ENCODE peak calls at places on chromosome 12, in nine cellular contexts. One of them, this sample, is unnamed.

GRCh38 chr12:111369496-111370220 is 763 bp upstream of the PHETA1 start:
- DNase-seq in transverse colon: no peak
- DNase-seq in aorta: no peak
- DNase-seq in Peyer's patch: no peak
- DNase-seq in GM12878: no peak
- DNase-seq in GM23248: peak; percentile 26
- DNase-seq in tibial artery: no peak
- DNase-seq in fibroblast of lung: no peak
- DNase-seq in thoracic aorta: no peak
- DNase-seq in this sample: no peak

GRCh38 chr12:110687770-110688169 is 1.1 kb downstream of the HVCN1 start:
- DNase-seq in transverse colon: no peak
- DNase-seq in aorta: no peak
- DNase-seq in Peyer's patch: no peak
- DNase-seq in GM12878: no peak
- DNase-seq in GM23248: no peak
- DNase-seq in tibial artery: no peak
- DNase-seq in fibroblast of lung: no peak
- DNase-seq in thoracic aorta: no peak
- DNase-seq in this sample: no peak

GRCh38 chr12:124994435-124994975 is 1.1 kb downstream of the BRI3BP start:
- DNase-seq in transverse colon: peak; percentile 81
- DNase-seq in aorta: no peak
- DNase-seq in Peyer's patch: peak; percentile 84
- DNase-seq in GM12878: no peak
- DNase-seq in GM23248: no peak
- DNase-seq in tibial artery: no peak
- DNase-seq in fibroblast of lung: no peak
- DNase-seq in thoracic aorta: no peak
- DNase-seq in this sample: peak; percentile 91

GRCh38 chr12:87157791-87158190 is 871.4 kb downstream of the C12orf50 start:
- DNase-seq in transverse colon: no peak
- DNase-seq in aorta: peak; percentile 63
- DNase-seq in Peyer's patch: no peak
- DNase-seq in GM12878: no peak
- DNase-seq in GM23248: peak; percentile 94
- DNase-seq in tibial artery: no peak
- DNase-seq in fibroblast of lung: peak; percentile 98
- DNase-seq in thoracic aorta: no peak
- DNase-seq in this sample: no peak

GRCh38 chr12:119594772-119595445 is 1.3 kb downstream of the TMEM233 start:
- DNase-seq in transverse colon: no peak
- DNase-seq in aorta: peak; percentile 77
- DNase-seq in Peyer's patch: no peak
- DNase-seq in GM12878: no peak
- DNase-seq in GM23248: peak; percentile 6
- DNase-seq in tibial artery: no peak
- DNase-seq in fibroblast of lung: peak; percentile 44
- DNase-seq in thoracic aorta: no peak
- DNase-seq in this sample: no peak

GRCh38 chr12:41972196-41972994 is 172.3 kb downstream of the GXYLT1 start:
- DNase-seq in transverse colon: no peak
- DNase-seq in aorta: no peak
- DNase-seq in Peyer's patch: no peak
- DNase-seq in GM12878: no peak
- DNase-seq in GM23248: no peak
- DNase-seq in tibial artery: no peak
- DNase-seq in fibroblast of lung: no peak
- DNase-seq in thoracic aorta: no peak
- DNase-seq in this sample: no peak

GRCh38 chr12:128994869-128995268 is 141.6 kb downstream of the GLT1D1 start:
- DNase-seq in transverse colon: no peak
- DNase-seq in aorta: no peak
- DNase-seq in Peyer's patch: no peak
- DNase-seq in GM12878: no peak
- DNase-seq in GM23248: no peak
- DNase-seq in tibial artery: no peak
- DNase-seq in fibroblast of lung: no peak
- DNase-seq in thoracic aorta: no peak
- DNase-seq in this sample: peak; percentile 58

GRCh38 chr12:99249543-99249942 is 398.0 kb upstream of the GARIN6 start:
- DNase-seq in transverse colon: no peak
- DNase-seq in aorta: no peak
- DNase-seq in Peyer's patch: no peak
- DNase-seq in GM12878: no peak
- DNase-seq in GM23248: no peak
- DNase-seq in tibial artery: no peak
- DNase-seq in fibroblast of lung: no peak
- DNase-seq in thoracic aorta: no peak
- DNase-seq in this sample: no peak

GRCh38 chr12:83018063-83018462 is 331.4 kb downstream of the TMTC2 start:
- DNase-seq in transverse colon: no peak
- DNase-seq in aorta: no peak
- DNase-seq in Peyer's patch: no peak
- DNase-seq in GM12878: no peak
- DNase-seq in GM23248: no peak
- DNase-seq in tibial artery: no peak
- DNase-seq in fibroblast of lung: no peak
- DNase-seq in thoracic aorta: no peak
- DNase-seq in this sample: no peak

GRCh38 chr12:6532927-6533652 is 1.2 kb upstream of the GAPDH start:
- DNase-seq in transverse colon: peak; percentile 73
- DNase-seq in aorta: peak; percentile 89
- DNase-seq in Peyer's patch: peak; percentile 83
- DNase-seq in GM12878: no peak
- DNase-seq in GM23248: peak; percentile 87
- DNase-seq in tibial artery: peak; percentile 90
- DNase-seq in fibroblast of lung: peak; percentile 70
- DNase-seq in thoracic aorta: no peak
- DNase-seq in this sample: peak; percentile 81

GRCh38 chr12:89349814-89350213 is 2.5 kb downstream of the DUSP6 start:
- DNase-seq in transverse colon: peak; percentile 36
- DNase-seq in aorta: no peak
- DNase-seq in Peyer's patch: no peak
- DNase-seq in GM12878: no peak
- DNase-seq in GM23248: peak; percentile 74
- DNase-seq in tibial artery: no peak
- DNase-seq in fibroblast of lung: peak; percentile 85
- DNase-seq in thoracic aorta: no peak
- DNase-seq in this sample: no peak

GRCh38 chr12:123270380-123271181 is 1.1 kb downstream of the CDK2AP1 start:
- DNase-seq in transverse colon: peak; percentile 36
- DNase-seq in aorta: peak; percentile 79
- DNase-seq in Peyer's patch: peak; percentile 50
- DNase-seq in GM12878: no peak
- DNase-seq in GM23248: peak; percentile 72
- DNase-seq in tibial artery: no peak
- DNase-seq in fibroblast of lung: peak; percentile 47
- DNase-seq in thoracic aorta: no peak
- DNase-seq in this sample: peak; percentile 26

GRCh38 chr12:114166360-114166759 is 200.2 kb upstream of the RBM19 start:
- DNase-seq in transverse colon: no peak
- DNase-seq in aorta: no peak
- DNase-seq in Peyer's patch: no peak
- DNase-seq in GM12878: no peak
- DNase-seq in GM23248: peak; percentile 61
- DNase-seq in tibial artery: no peak
- DNase-seq in fibroblast of lung: peak; percentile 10
- DNase-seq in thoracic aorta: no peak
- DNase-seq in this sample: peak; percentile 10

GRCh38 chr12:9391751-9392240 is 183.6 kb upstream of the PZP start:
- DNase-seq in transverse colon: no peak
- DNase-seq in aorta: no peak
- DNase-seq in Peyer's patch: no peak
- DNase-seq in GM12878: no peak
- DNase-seq in GM23248: no peak
- DNase-seq in tibial artery: no peak
- DNase-seq in fibroblast of lung: no peak
- DNase-seq in thoracic aorta: no peak
- DNase-seq in this sample: no peak

GRCh38 chr12:92035477-92035876 is 110.2 kb downstream of the BTG1 start:
- DNase-seq in transverse colon: no peak
- DNase-seq in aorta: no peak
- DNase-seq in Peyer's patch: no peak
- DNase-seq in GM12878: no peak
- DNase-seq in GM23248: no peak
- DNase-seq in tibial artery: no peak
- DNase-seq in fibroblast of lung: no peak
- DNase-seq in thoracic aorta: no peak
- DNase-seq in this sample: no peak

GRCh38 chr12:116222358-116222757 is 55.1 kb downstream of the MED13L start:
- DNase-seq in transverse colon: peak; percentile 42
- DNase-seq in aorta: no peak
- DNase-seq in Peyer's patch: peak; percentile 66
- DNase-seq in GM12878: no peak
- DNase-seq in GM23248: peak; percentile 74
- DNase-seq in tibial artery: peak; percentile 75
- DNase-seq in fibroblast of lung: peak; percentile 94
- DNase-seq in thoracic aorta: peak; percentile 66
- DNase-seq in this sample: peak; percentile 57

GRCh38 chr12:26848156-26848825 is 15.3 kb upstream of the ITPR2 start:
- DNase-seq in transverse colon: no peak
- DNase-seq in aorta: no peak
- DNase-seq in Peyer's patch: no peak
- DNase-seq in GM12878: no peak
- DNase-seq in GM23248: peak; percentile 46
- DNase-seq in tibial artery: no peak
- DNase-seq in fibroblast of lung: no peak
- DNase-seq in thoracic aorta: no peak
- DNase-seq in this sample: no peak

GRCh38 chr12:76312314-76312713 is 35.9 kb downstream of the BBS10 start:
- DNase-seq in transverse colon: no peak
- DNase-seq in aorta: no peak
- DNase-seq in Peyer's patch: no peak
- DNase-seq in GM12878: no peak
- DNase-seq in GM23248: no peak
- DNase-seq in tibial artery: no peak
- DNase-seq in fibroblast of lung: peak; percentile 49
- DNase-seq in thoracic aorta: no peak
- DNase-seq in this sample: no peak

GRCh38 chr12:7716391-7716790 is 5.2 kb downstream of the DPPA3 start:
- DNase-seq in transverse colon: no peak
- DNase-seq in aorta: no peak
- DNase-seq in Peyer's patch: no peak
- DNase-seq in GM12878: no peak
- DNase-seq in GM23248: peak; percentile 5
- DNase-seq in tibial artery: no peak
- DNase-seq in fibroblast of lung: no peak
- DNase-seq in thoracic aorta: no peak
- DNase-seq in this sample: peak; percentile 31

GRCh38 chr12:57887631-57888406 is 41.3 kb upstream of the CTDSP2 start:
- DNase-seq in transverse colon: peak; percentile 31
- DNase-seq in aorta: peak; percentile 84
- DNase-seq in Peyer's patch: no peak
- DNase-seq in GM12878: no peak
- DNase-seq in GM23248: peak; percentile 75
- DNase-seq in tibial artery: peak; percentile 92
- DNase-seq in fibroblast of lung: peak; percentile 77
- DNase-seq in thoracic aorta: peak; percentile 51
- DNase-seq in this sample: peak; percentile 17
- H3K4me1 ChIP-seq in transverse colon: peaks cover 60% of the 10 kb centered on the region
- H3K4me1 ChIP-seq in aorta: no peaks in the 10 kb centered on the region
- H3K4me1 ChIP-seq in Peyer's patch: peaks cover 13% of the 10 kb centered on the region
- H3K4me1 ChIP-seq in GM12878: peaks cover 5% of the 10 kb centered on the region
- H3K4me1 ChIP-seq in GM23248: peaks cover 56% of the 10 kb centered on the region
- H3K4me1 ChIP-seq in tibial artery: peaks cover 68% of the 10 kb centered on the region
- H3K4me1 ChIP-seq in fibroblast of lung: peaks cover 37% of the 10 kb centered on the region
- H3K4me1 ChIP-seq in thoracic aorta: peaks cover 34% of the 10 kb centered on the region
- H3K4me1 ChIP-seq in this sample: peaks cover 15% of the 10 kb centered on the region

DNA sequence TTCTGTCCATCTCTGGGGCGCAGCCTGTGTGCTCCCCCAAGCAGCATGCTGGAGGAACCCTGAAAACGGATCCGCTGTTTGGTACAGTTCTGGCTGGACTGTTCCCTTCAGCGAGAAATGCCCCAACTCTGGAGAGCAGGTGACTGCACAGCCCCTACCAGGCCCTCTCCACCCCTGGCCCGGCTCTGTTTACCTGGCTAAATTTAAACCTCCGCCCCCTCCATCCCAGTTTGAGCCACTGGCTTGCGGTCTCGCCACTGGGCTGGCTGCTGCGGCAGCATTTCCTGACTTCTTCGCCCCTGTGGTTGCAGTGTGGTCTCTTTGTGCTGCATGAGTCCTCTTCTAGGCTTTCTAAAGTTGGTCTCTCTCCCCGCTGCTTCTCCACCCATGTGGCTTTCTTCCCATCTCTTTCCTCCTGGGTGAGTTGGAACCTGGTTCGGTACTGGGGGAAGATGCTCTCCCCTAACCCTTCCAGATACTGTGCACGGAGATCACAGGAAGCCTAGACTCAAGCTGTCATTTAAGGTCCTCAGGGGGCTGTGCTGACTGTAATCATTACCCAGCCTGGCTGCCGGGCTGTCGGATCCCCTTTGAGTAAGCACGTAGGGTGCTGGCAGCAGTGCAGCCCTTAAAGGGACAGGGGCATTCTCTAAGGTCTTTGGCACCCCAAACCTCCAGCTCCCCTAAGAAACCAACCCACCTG is 60.6 kb downstream of the FBXL14 start:
- DNase-seq in transverse colon: peak; percentile 47
- DNase-seq in aorta: no peak
- DNase-seq in Peyer's patch: no peak
- DNase-seq in GM12878: peak; percentile 77
- DNase-seq in GM23248: peak; percentile 75
- DNase-seq in tibial artery: no peak
- DNase-seq in fibroblast of lung: peak; percentile 92
- DNase-seq in thoracic aorta: no peak
- DNase-seq in this sample: no peak
- H3K27me3 ChIP-seq in transverse colon: peaks cover 75% of the 10 kb centered on the region
- H3K27me3 ChIP-seq in aorta: no peaks in the 10 kb centered on the region
- H3K27me3 ChIP-seq in Peyer's patch: peaks cover 24% of the 10 kb centered on the region
- H3K27me3 ChIP-seq in GM12878: no peaks in the 10 kb centered on the region
- H3K27me3 ChIP-seq in GM23248: no peaks in the 10 kb centered on the region
- H3K27me3 ChIP-seq in tibial artery: no peaks in the 10 kb centered on the region
- H3K27me3 ChIP-seq in fibroblast of lung: no peaks in the 10 kb centered on the region
- H3K27me3 ChIP-seq in thoracic aorta: peaks cover 11% of the 10 kb centered on the region
- H3K27me3 ChIP-seq in this sample: peaks cover 31% of the 10 kb centered on the region

GRCh38 chr12:51994959-51995358 is 11.8 kb upstream of the TAMALIN start:
- DNase-seq in transverse colon: no peak
- DNase-seq in aorta: no peak
- DNase-seq in Peyer's patch: no peak
- DNase-seq in GM12878: no peak
- DNase-seq in GM23248: peak; percentile 66
- DNase-seq in tibial artery: no peak
- DNase-seq in fibroblast of lung: peak; percentile 43
- DNase-seq in thoracic aorta: no peak
- DNase-seq in this sample: no peak
- H3K27ac ChIP-seq in transverse colon: no peak overlapping the region
- H3K27ac ChIP-seq in aorta: no peak overlapping the region
- H3K27ac ChIP-seq in Peyer's patch: no peak overlapping the region
- H3K27ac ChIP-seq in GM12878: no peak overlapping the region
- H3K27ac ChIP-seq in GM23248: peak overlapping the region; percentile 30
- H3K27ac ChIP-seq in tibial artery: no peak overlapping the region
- H3K27ac ChIP-seq in fibroblast of lung: no peak overlapping the region
- H3K27ac ChIP-seq in thoracic aorta: no peak overlapping the region
- H3K27ac ChIP-seq in this sample: no peak overlapping the region

GRCh38 chr12:69502342-69503081 is 32.3 kb downstream of the FRS2 start:
- DNase-seq in transverse colon: no peak
- DNase-seq in aorta: no peak
- DNase-seq in Peyer's patch: no peak
- DNase-seq in GM12878: no peak
- DNase-seq in GM23248: peak; percentile 70
- DNase-seq in tibial artery: no peak
- DNase-seq in fibroblast of lung: peak; percentile 92
- DNase-seq in thoracic aorta: no peak
- DNase-seq in this sample: no peak
- H3K4me1 ChIP-seq in transverse colon: peaks cover 14% of the 10 kb centered on the region
- H3K4me1 ChIP-seq in aorta: peaks cover 3% of the 10 kb centered on the region
- H3K4me1 ChIP-seq in Peyer's patch: peaks cover 6% of the 10 kb centered on the region
- H3K4me1 ChIP-seq in GM12878: peaks cover 5% of the 10 kb centered on the region
- H3K4me1 ChIP-seq in GM23248: peaks cover 68% of the 10 kb centered on the region
- H3K4me1 ChIP-seq in tibial artery: peaks cover 86% of the 10 kb centered on the region
- H3K4me1 ChIP-seq in fibroblast of lung: peaks cover 6% of the 10 kb centered on the region
- H3K4me1 ChIP-seq in thoracic aorta: peaks cover 42% of the 10 kb centered on the region
- H3K4me1 ChIP-seq in this sample: peaks cover 2% of the 10 kb centered on the region

This sample was measured in small intestine.